ENCODE peak calls at places on chromosomes 4 and X, in eight cellular contexts. U, P, E, J, S, L, V and G are unnamed samples.

GRCh38 chrX:120749141-120749846 is 119.4 kb upstream of the C1GALT1C1 start:
- DNase-seq in P (no peak), U (no peak), S (no peak), L (no peak), E (no peak), V (no peak), J (no peak), G (no peak)

GRCh38 chrX:133881893-133882292 is 103.5 kb downstream of the GPC3 start:
- DNase-seq in S (no peak), L (no peak), V (no peak), J (no peak), U (no peak), P (no peak), E (no peak), G (no peak)

GRCh38 chr4:30875659-30876269 is 155.6 kb downstream of the PCDH7 start:
- DNase-seq in L (no peak), P (no peak), V (no peak), E (no peak), S (no peak), U (no peak), J (no peak), G (no peak)

GRCh38 chrX:95346854-95347253 is 1337.8 kb upstream of the DIAPH2 start:
- DNase-seq in V (no peak), U (no peak), P (no peak), S (no peak), L (no peak), E (no peak), J (no peak), G (no peak)

GRCh38 chr4:154738426-154738825 is 5.4 kb upstream of the LRAT start:
- DNase-seq in U (no peak), V (no peak), E (no peak), L (no peak), J (no peak), P (no peak), S (no peak), G (no peak)

GRCh38 chrX:110204986-110205385 is 112.9 kb downstream of the AMMECR1 start:
- DNase-seq in E (no peak), V (no peak), U (no peak), L (no peak), P (no peak), J (no peak), S (no peak), G (no peak)

GRCh38 chr4:169621754-169622481 is 1.5 kb downstream of the CLCN3 start:
- DNase-seq in S (no peak), J (no peak), P (peak; percentile 64), L (no peak), V (no peak), U (no peak), E (peak; percentile 78), G (no peak)

GRCh38 chr4:76584235-76585152 is 149.5 kb downstream of the SHROOM3 start:
- DNase-seq in U (no peak), S (no peak), E (no peak), P (no peak), L (no peak), J (no peak), V (no peak), G (no peak)

GRCh38 chr4:172707622-172708021 is 461.0 kb upstream of the GALNT7 start:
- DNase-seq in V (no peak), S (no peak), U (no peak), E (no peak), P (no peak), J (no peak), L (no peak), G (no peak)

GRCh38 chrX:20144491-20144890 is 2.9 kb upstream of the EIF1AX start:
- DNase-seq in P (no peak), L (no peak), U (no peak), S (no peak), J (no peak), V (no peak), E (no peak), G (no peak)

GRCh38 chr4:47557255-47557654 is 72.2 kb downstream of the ATP10D start:
- DNase-seq in L (no peak), J (no peak), S (no peak), U (no peak), V (no peak), E (no peak), P (no peak), G (no peak)

GRCh38 chrX:140744085-140744484 is 34.5 kb downstream of the LINC00632 start:
- DNase-seq in S (no peak), E (peak; percentile 37), U (no peak), J (no peak), V (no peak), L (no peak), P (no peak), G (no peak)

GRCh38 chrX:77949840-77950239 is 19.6 kb downstream of the PGAM4 start:
- DNase-seq in L (no peak), S (no peak), J (no peak), U (no peak), E (no peak), P (no peak), V (no peak), G (no peak)

GRCh38 chrX:340641-341423 is 22.2 kb upstream of the GTPBP6 start:
- DNase-seq in U (peak; percentile 37), L (no peak), J (peak; percentile 48), E (no peak), V (peak; percentile 30), S (no peak), P (no peak), G (peak; percentile 48)

GRCh38 chr4:84286048-84286447 is 213.0 kb downstream of the NKX6-1 start:
- DNase-seq in S (no peak), V (no peak), P (no peak), J (no peak), L (no peak), U (no peak), E (no peak), G (no peak)

GRCh38 chr4:162485486-162485885 is 321.7 kb upstream of the FSTL5 start:
- DNase-seq in P (no peak), E (no peak), L (no peak), J (no peak), V (no peak), U (no peak), S (no peak), G (no peak)

GRCh38 chr4:79651516-79651915 is 243.5 kb upstream of the GK2 start:
- DNase-seq in J (no peak), V (no peak), U (no peak), E (no peak), P (no peak), S (no peak), L (peak; percentile 39), G (no peak)

GRCh38 chrX:13043938-13044337 is 482 bp downstream of the FAM9C start:
- DNase-seq in J (peak; percentile 26), S (no peak), V (no peak), P (no peak), L (no peak), E (no peak), U (no peak), G (no peak)

GRCh38 chrX:14027511-14028019 is 2.1 kb downstream of the GEMIN8 start:
- DNase-seq in L (no peak), V (no peak), J (no peak), P (peak; percentile 39), S (no peak), U (no peak), E (no peak), G (no peak)

DNA sequence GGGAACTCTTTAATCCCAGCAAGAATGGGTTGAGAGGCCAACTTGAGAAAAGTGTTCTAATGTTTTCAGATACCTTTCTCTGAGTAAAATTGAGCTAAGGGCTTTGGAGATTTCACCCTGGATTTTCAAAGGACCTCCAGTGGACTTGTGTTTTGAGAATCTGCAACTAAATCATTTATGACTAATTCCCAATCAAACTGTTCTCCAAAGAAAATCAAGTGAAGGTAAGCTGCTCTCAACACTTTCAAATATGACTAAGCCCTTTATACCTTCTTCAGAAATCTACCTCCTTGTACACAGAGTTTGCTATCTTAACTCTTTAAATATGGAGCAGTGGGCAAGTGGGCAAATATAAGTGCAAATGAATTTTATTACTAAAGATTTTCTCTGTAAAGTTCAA is 392.9 kb downstream of the PDGFC start:
- DNase-seq in J (no peak), V (no peak), L (no peak), P (no peak), S (no peak), E (no peak), U (no peak), G (no peak)
- H3K4me1 ChIP-seq in J (no peaks in the 10 kb centered on the region), V (no peaks in the 10 kb centered on the region), L (no peaks in the 10 kb centered on the region), P (no peaks in the 10 kb centered on the region), S (no peaks in the 10 kb centered on the region), E (no peaks in the 10 kb centered on the region), U (no peaks in the 10 kb centered on the region), G (no peaks in the 10 kb centered on the region)

GRCh38 chr4:186095406-186095805 is 9.1 kb upstream of the FAM149A start:
- DNase-seq in L (no peak), P (no peak), S (no peak), U (no peak), J (no peak), E (no peak), V (no peak), G (no peak)
- H3K4me3 ChIP-seq in L (no peak overlapping the region), P (no peak overlapping the region), S (no peak overlapping the region), U (no peak overlapping the region), J (no peak overlapping the region), E (no peak overlapping the region), V (no peak overlapping the region), G (no peak overlapping the region)

GRCh38 chr4:15400276-15400675 is 27.6 kb upstream of the C1QTNF7 start:
- DNase-seq in J (no peak), V (no peak), P (no peak), E (no peak), S (no peak), L (no peak), U (no peak), G (no peak)
- H3K4me1 ChIP-seq in J (peaks cover 18% of the 10 kb centered on the region), V (peaks cover 27% of the 10 kb centered on the region), P (no peaks in the 10 kb centered on the region), E (peaks cover 22% of the 10 kb centered on the region), S (no peaks in the 10 kb centered on the region), L (no peaks in the 10 kb centered on the region), U (peaks cover 42% of the 10 kb centered on the region), G (peaks cover 90% of the 10 kb centered on the region)

DNA sequence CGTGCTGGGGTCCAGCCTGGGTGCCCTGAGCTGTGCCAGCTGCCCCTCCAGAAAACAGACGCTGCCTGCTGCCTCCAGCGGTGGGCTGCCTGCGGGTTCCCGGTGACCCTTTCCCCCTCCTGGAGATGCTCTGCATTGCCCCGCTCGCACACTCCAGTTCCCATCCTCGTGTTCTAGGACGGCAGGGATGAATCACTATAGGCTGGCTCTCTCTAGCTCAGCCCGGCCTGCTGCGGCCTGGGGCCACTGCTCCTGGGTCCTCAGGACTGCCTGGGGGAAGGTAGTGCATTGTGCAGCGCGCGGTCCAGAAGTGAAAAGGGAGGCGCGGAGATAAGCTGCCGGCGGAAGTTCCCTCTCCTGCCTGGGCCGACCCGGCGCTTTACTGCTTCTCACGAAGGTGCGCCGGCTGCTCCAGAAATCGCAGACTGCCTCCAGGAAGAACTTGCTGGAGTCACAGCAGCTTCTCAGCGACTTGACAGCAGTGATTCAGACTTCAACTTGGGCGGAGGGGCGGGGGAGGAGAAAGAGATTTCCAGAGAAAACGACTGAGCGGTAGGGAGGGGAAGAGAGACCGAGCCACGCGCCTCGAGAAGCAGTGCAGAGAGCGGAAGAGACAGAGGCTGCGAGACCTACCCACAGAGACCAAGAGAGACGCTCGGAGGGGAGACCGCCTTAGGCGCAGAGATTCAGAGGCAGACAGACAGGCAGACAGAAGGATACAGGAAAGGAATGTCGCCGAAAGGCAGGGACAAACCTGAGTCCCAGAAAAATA is 6.7 kb upstream of the MSX1 start:
- DNase-seq in S (no peak), V (no peak), L (no peak), J (peak; percentile 78), U (peak; percentile 76), E (peak; percentile 21), P (peak; percentile 38), G (peak; percentile 74)
- H3K4me3 ChIP-seq in S (peak overlapping the region; percentile 16), V (peak overlapping the region; percentile 44), L (peak overlapping the region; percentile 47), J (peak overlapping the region; percentile 34), U (peak overlapping the region; percentile 52), E (peak overlapping the region; percentile 28), P (peak overlapping the region; percentile 6), G (peak overlapping the region; percentile 67)